ENCODE peak calls at places on chromosomes 13 and 19, in eight cellular contexts. O is colonic mucosa, W is breast epithelium, N is cardiac muscle cell, H is ascending aorta, B is mesenchymal stem cell, X is esophagus muscularis mucosa, U is HCT116. C is an unnamed sample.

GRCh38 chr19:54551950-54552912 is 21.4 kb upstream of the LILRA2 start:
- DNase-seq in O (peak; percentile 27), N (no peak), U (no peak), W (no peak), H (peak; percentile 69), B (no peak), X (peak; percentile 90), C (no peak)

GRCh38 chr13:99722931-99723330 is 221.7 kb downstream of the TM9SF2 start:
- DNase-seq in O (no peak), U (no peak), B (no peak), X (no peak), W (no peak), N (no peak), H (no peak), C (no peak)

GRCh38 chr13:78241278-78241919 is 322.8 kb upstream of the EDNRB start:
- DNase-seq in H (no peak), O (peak; percentile 35), X (no peak), N (peak; percentile 53), W (no peak), U (no peak), B (peak; percentile 32), C (no peak)

GRCh38 chr19:14055396-14055795 is 6.5 kb downstream of the PALM3 start:
- DNase-seq in W (no peak), O (no peak), H (no peak), B (no peak), X (no peak), U (no peak), N (no peak), C (no peak)

GRCh38 chr19:6587998-6588507 is 2.9 kb downstream of the CD70 start:
- DNase-seq in X (no peak), O (no peak), U (no peak), N (no peak), W (no peak), B (no peak), H (no peak), C (no peak)

GRCh38 chr13:90414691-90415596 is 932.5 kb upstream of the MIR17HG start:
- DNase-seq in U (peak; percentile 4), X (no peak), W (no peak), N (peak; percentile 70), O (no peak), B (peak; percentile 87), H (no peak), C (no peak)

GRCh38 chr19:56403261-56403660 is 871 bp upstream of the ZNF583 start:
- DNase-seq in U (no peak), N (peak; percentile 9), W (no peak), X (no peak), B (no peak), H (no peak), O (no peak), C (no peak)

GRCh38 chr19:35123573-35123972 is 8.0 kb downstream of the FXYD3 start:
- DNase-seq in X (no peak), B (no peak), H (peak; percentile 93), N (no peak), U (no peak), W (no peak), O (peak; percentile 71), C (no peak)

GRCh38 chr19:13526552-13526951 is 20.3 kb upstream of the CACNA1A start:
- DNase-seq in W (no peak), O (no peak), U (peak; percentile 19), X (no peak), B (no peak), H (no peak), N (peak; percentile 36), C (no peak)

GRCh38 chr13:113057084-113057483 is 48.5 kb upstream of the F7 start:
- DNase-seq in B (no peak), O (no peak), W (no peak), U (no peak), N (no peak), H (no peak), X (no peak), C (no peak)

GRCh38 chr13:76594435-76594834 is 291.8 kb downstream of the KCTD12 start:
- DNase-seq in X (no peak), N (no peak), U (no peak), H (no peak), B (no peak), W (no peak), O (no peak), C (no peak)

GRCh38 chr13:59409651-59410200 is 754.0 kb downstream of the DIAPH3 start:
- DNase-seq in N (no peak), X (no peak), W (no peak), H (no peak), B (no peak), O (no peak), U (no peak), C (no peak)

GRCh38 chr19:47001584-47001983 is 18.1 kb upstream of the NPAS1 start:
- DNase-seq in B (no peak), O (no peak), H (no peak), X (no peak), U (no peak), N (no peak), W (no peak), C (no peak)

GRCh38 chr13:97327521-97328221 is 105.5 kb downstream of the MBNL2 start:
- DNase-seq in O (no peak), H (no peak), B (no peak), W (no peak), U (no peak), N (peak; percentile 58), X (peak; percentile 21), C (no peak)

GRCh38 chr19:50357178-50358100 is 8.0 kb downstream of the NAPSA start:
- DNase-seq in U (no peak), W (peak; percentile 77), H (peak; percentile 90), O (peak; percentile 79), X (peak; percentile 94), B (peak; percentile 50), N (peak; percentile 69), C (peak; percentile 91)

GRCh38 chr19:11948646-11949045 is 16.2 kb upstream of the ZNF763 start:
- DNase-seq in N (no peak), X (no peak), H (no peak), U (no peak), B (no peak), W (no peak), O (no peak), C (no peak)

GRCh38 chr19:11942008-11942842 is 17.3 kb downstream of the ZNF700 start:
- DNase-seq in N (no peak), B (no peak), U (no peak), O (no peak), X (no peak), H (no peak), W (no peak), C (no peak)

GRCh38 chr19:11949201-11949600 is 15.6 kb upstream of the ZNF763 start:
- DNase-seq in B (peak; percentile 12), H (no peak), O (no peak), N (no peak), W (no peak), U (no peak), X (no peak), C (no peak)

GRCh38 chr19:11942843-11943108 is 17.9 kb downstream of the ZNF700 start:
- DNase-seq in N (no peak), X (no peak), H (no peak), W (no peak), O (no peak), B (no peak), U (no peak), C (no peak)

DNA sequence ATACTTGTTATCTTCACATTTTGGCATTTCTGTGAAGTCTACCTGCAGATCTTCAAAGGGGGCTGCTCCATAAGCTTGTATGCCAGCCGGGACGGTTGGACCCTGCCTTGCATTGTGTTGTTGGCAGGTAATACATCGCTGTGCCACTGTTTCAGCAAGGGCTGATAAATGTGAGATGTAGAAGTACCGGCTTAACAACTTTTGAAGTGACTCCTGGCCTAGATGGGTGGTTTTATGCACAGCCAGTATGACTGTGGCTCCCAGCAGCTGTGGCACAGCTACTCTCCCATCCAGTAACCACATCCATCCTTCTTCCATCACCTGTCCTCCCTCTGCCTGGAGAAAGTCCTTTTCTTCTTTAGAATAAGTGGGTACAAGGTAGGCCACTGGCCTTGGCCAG is 19.7 kb downstream of the ZNF700 start:
- DNase-seq in O (no peak), W (no peak), X (no peak), U (no peak), B (no peak), H (no peak), N (no peak), C (no peak)
- H3K9me3 ChIP-seq in O (peaks cover 38% of the 10 kb centered on the region), W (peaks cover 100% of the 10 kb centered on the region), X (peaks cover 95% of the 10 kb centered on the region), U (peaks cover 62% of the 10 kb centered on the region), B (peaks cover 86% of the 10 kb centered on the region), H (peaks cover 100% of the 10 kb centered on the region), N (peaks cover 2% of the 10 kb centered on the region), C (peaks cover 93% of the 10 kb centered on the region)

GRCh38 chr13:114261328-114261965 is 20.0 kb upstream of the UPF3A start:
- DNase-seq in N (no peak), O (no peak), X (peak; percentile 70), B (no peak), W (no peak), H (no peak), U (no peak), C (no peak)

GRCh38 chr13:114258589-114258988 is 22.8 kb upstream of the UPF3A start:
- DNase-seq in X (no peak), B (no peak), W (no peak), H (no peak), O (peak; percentile 36), U (no peak), N (no peak), C (no peak)

GRCh38 chr13:114260818-114261217 is 20.6 kb upstream of the UPF3A start:
- DNase-seq in H (no peak), X (peak; percentile 4), B (no peak), N (no peak), W (no peak), O (no peak), U (no peak), C (no peak)

GRCh38 chr13:114259974-114260373 is 21.4 kb upstream of the UPF3A start:
- DNase-seq in X (peak; percentile 37), B (no peak), W (peak; percentile 56), O (no peak), N (no peak), U (no peak), H (no peak), C (peak; percentile 41)

DNA sequence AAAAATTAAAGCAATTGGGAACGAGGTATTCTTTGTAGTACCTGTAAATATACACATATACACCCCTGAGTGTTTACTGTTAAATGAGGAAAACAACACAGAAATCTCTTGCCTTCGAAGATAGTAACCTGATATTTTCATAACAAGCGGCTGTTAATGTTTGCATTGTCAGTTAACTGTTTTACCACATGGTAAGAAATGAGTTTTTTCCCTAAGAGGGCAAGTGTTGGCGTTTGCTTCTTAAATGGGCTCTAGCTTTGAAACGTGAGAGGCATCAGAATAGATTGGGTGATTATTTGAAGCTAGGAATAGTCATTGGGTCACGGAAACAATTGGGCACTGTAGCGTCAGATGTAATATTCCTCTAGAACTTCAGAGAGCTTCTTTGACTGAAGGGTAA is 22.0 kb upstream of the UPF3A start:
- DNase-seq in W (no peak), N (no peak), O (no peak), U (no peak), X (no peak), H (no peak), B (no peak), C (no peak)
- H3K27ac ChIP-seq in W (no peak overlapping the region), N (peak overlapping the region; percentile 19), O (no peak overlapping the region), U (no peak overlapping the region), X (no peak overlapping the region), H (no peak overlapping the region), B (no peak overlapping the region), C (no peak overlapping the region)

GRCh38 chr19:45597425-45598111 is 4.4 kb downstream of the GPR4 start:
- DNase-seq in U (no peak), H (no peak), N (no peak), O (no peak), B (no peak), X (no peak), W (no peak), C (no peak)
- H3K4me3 ChIP-seq in U (no peak overlapping the region), H (no peak overlapping the region), N (no peak overlapping the region), O (no peak overlapping the region), B (peak overlapping the region; percentile 67), X (peak overlapping the region; percentile 56), W (no peak overlapping the region), C (no peak overlapping the region)

GRCh38 chr19:21256722-21257121 is 72.5 kb downstream of the ZNF708 start:
- DNase-seq in H (no peak), O (no peak), B (no peak), W (no peak), X (no peak), N (peak; percentile 7), U (peak; percentile 23), C (no peak)
- H3K9me3 ChIP-seq in H (no peaks in the 10 kb centered on the region), O (no peaks in the 10 kb centered on the region), B (peaks cover 31% of the 10 kb centered on the region), W (peaks cover 15% of the 10 kb centered on the region), X (no peaks in the 10 kb centered on the region), N (no peaks in the 10 kb centered on the region), U (peaks cover 6% of the 10 kb centered on the region), C (no peaks in the 10 kb centered on the region)

C was measured in CD4-positive, CD25-positive, alpha-beta regulatory T cell.